ENCODE peak calls at places on chromosomes 13 and 19, in five cellular contexts. C, V, R, Y and F are unnamed samples.

GRCh38 chr13:82827704-82828103 is 1054.6 kb downstream of the SLITRK1 start:
- DNase-seq in C (no peak), V (no peak), R (no peak), Y (no peak), F (no peak)

GRCh38 chr13:97548138-97548537 is 114.2 kb downstream of the RAP2A start:
- DNase-seq in Y (no peak), C (no peak), R (no peak), V (no peak), F (no peak)

GRCh38 chr19:18969953-18970659 is 29.1 kb upstream of the HOMER3 start:
- DNase-seq in Y (no peak), V (no peak), R (peak), C (no peak), F (no peak)

GRCh38 chr19:37931941-37932655 is 25.1 kb downstream of the SIPA1L3 start:
- DNase-seq in V (peak), C (peak), R (peak), Y (no peak), F (peak)

GRCh38 chr13:66265446-66265845 is 964.7 kb downstream of the PCDH9 start:
- DNase-seq in Y (no peak), C (peak), R (no peak), V (no peak), F (no peak)

GRCh38 chr19:55247621-55248099 is 11.2 kb downstream of the PPP6R1 start:
- DNase-seq in C (no peak), Y (no peak), R (peak), V (no peak), F (peak)

GRCh38 chr13:76812206-76812882 is 73.9 kb downstream of the KCTD12 start:
- DNase-seq in R (no peak), C (no peak), V (no peak), Y (no peak), F (no peak)

GRCh38 chr13:90253806-90254205 is 1093.7 kb upstream of the MIR17HG start:
- DNase-seq in Y (no peak), R (no peak), C (no peak), V (no peak), F (no peak)

GRCh38 chr13:98447881-98448641 is 128.8 kb downstream of the STK24 start:
- DNase-seq in C (no peak), V (no peak), R (no peak), Y (no peak), F (peak)

GRCh38 chr19:19464339-19465098 is 50.8 kb downstream of the TSSK6 start:
- DNase-seq in R (peak), V (no peak), Y (no peak), C (peak), F (no peak)

GRCh38 chr19:16397791-16398529 is 73.3 kb downstream of the KLF2 start:
- DNase-seq in V (no peak), R (peak), C (no peak), Y (no peak), F (no peak)

GRCh38 chr13:37492741-37493514 is 105.6 kb downstream of the POSTN start:
- DNase-seq in Y (no peak), V (peak), C (peak), R (peak), F (no peak)

GRCh38 chr13:30125422-30126073 is 181.8 kb downstream of the KATNAL1 start:
- DNase-seq in Y (no peak), R (peak), C (peak), V (peak), F (peak)

GRCh38 chr13:111359237-111359915 is 38.9 kb downstream of the TEX29 start:
- DNase-seq in V (no peak), C (peak), Y (no peak), R (no peak), F (no peak)

GRCh38 chr13:105971720-105972119 is 563.7 kb downstream of the EFNB2 start:
- DNase-seq in V (no peak), C (no peak), R (no peak), Y (no peak), F (no peak)

GRCh38 chr19:8697671-8698432 is 743 bp downstream of the ACTL9 start:
- DNase-seq in V (no peak), Y (no peak), C (no peak), R (no peak), F (no peak)

GRCh38 chr13:103859952-103860351 is 793.7 kb upstream of the SLC10A2 start:
- DNase-seq in R (no peak), V (no peak), C (no peak), Y (no peak), F (no peak)

GRCh38 chr13:22027561-22027960 is 356.7 kb downstream of the FGF9 start:
- DNase-seq in Y (no peak), C (no peak), V (no peak), R (no peak), F (no peak)

GRCh38 chr19:5663904-5664303 is 16.4 kb downstream of the MICOS13 start:
- DNase-seq in C (no peak), R (no peak), V (no peak), Y (no peak), F (no peak)

GRCh38 chr19:5666921-5667610 is 13.2 kb downstream of the MICOS13 start:
- DNase-seq in C (no peak), R (no peak), V (no peak), Y (no peak), F (no peak)

GRCh38 chr19:5664515-5664914 is 15.8 kb downstream of the MICOS13 start:
- DNase-seq in R (no peak), Y (no peak), V (no peak), C (no peak), F (no peak)

GRCh38 chr19:5667751-5668271 is 12.5 kb downstream of the MICOS13 start:
- DNase-seq in Y (no peak), C (no peak), V (no peak), R (no peak), F (no peak)

DNA sequence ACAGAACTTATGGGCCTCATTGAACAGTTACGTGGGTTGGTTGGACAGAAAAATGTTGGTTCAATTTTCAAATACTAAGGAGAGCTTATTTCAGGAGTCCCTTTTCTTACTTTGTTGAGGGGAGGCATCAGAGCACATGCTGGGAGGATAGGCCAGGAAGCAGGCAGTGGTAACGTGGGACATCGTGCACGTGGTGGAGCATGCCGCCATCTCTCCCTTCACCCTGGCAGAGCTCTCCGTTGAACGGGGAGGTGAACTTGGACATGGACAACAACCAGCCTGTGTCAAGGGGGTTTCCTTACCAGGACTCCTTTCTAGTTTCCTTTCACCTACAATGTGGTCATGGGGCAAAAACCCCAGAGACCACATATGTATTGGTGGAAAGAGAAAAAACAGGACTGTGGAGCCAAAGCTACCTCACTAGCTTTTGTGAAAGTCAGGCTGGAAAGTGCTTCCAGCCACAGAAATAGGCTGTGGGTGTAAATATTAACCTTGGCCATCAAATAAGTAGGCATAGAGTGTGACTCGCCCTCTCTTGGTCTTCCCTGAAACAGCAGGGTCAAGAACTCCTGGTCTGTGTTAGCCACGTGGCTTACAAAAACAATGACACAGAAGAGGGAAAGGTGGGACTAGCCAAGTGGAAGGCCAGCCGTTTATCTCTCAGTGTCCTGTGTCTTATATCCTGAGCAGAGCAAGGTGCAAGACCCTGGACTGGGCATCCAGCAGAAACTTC is 14.4 kb downstream of the MICOS13 start:
- DNase-seq in C (peak), V (peak), R (peak), Y (no peak), F (no peak)
- TF ChIP-seq CTCF in C (peak), V (peak), R (peak), Y (no peak), F (no peak)

GRCh38 chr19:1154731-1155351 is 19.2 kb downstream of the SBNO2 start:
- DNase-seq in C (peak), R (peak), Y (no peak), V (peak), F (peak)
- TF ChIP-seq CTCF in C (no peak), R (no peak), Y (no peak), V (no peak), F (no peak)

GRCh38 chr13:68927387-68928026 is 1180.1 kb upstream of the ATXN8OS start:
- DNase-seq in Y (no peak), V (no peak), C (no peak), R (no peak), F (peak)
- TF ChIP-seq CTCF in Y (no peak), V (no peak), C (no peak), R (peak), F (peak)

GRCh38 chr19:51901860-51902259 is 3.0 kb downstream of the ZNF649 start:
- DNase-seq in V (no peak), R (no peak), C (no peak), Y (no peak), F (no peak)
- TF ChIP-seq CTCF in V (no peak), R (no peak), C (peak), Y (no peak), F (no peak)

DNA sequence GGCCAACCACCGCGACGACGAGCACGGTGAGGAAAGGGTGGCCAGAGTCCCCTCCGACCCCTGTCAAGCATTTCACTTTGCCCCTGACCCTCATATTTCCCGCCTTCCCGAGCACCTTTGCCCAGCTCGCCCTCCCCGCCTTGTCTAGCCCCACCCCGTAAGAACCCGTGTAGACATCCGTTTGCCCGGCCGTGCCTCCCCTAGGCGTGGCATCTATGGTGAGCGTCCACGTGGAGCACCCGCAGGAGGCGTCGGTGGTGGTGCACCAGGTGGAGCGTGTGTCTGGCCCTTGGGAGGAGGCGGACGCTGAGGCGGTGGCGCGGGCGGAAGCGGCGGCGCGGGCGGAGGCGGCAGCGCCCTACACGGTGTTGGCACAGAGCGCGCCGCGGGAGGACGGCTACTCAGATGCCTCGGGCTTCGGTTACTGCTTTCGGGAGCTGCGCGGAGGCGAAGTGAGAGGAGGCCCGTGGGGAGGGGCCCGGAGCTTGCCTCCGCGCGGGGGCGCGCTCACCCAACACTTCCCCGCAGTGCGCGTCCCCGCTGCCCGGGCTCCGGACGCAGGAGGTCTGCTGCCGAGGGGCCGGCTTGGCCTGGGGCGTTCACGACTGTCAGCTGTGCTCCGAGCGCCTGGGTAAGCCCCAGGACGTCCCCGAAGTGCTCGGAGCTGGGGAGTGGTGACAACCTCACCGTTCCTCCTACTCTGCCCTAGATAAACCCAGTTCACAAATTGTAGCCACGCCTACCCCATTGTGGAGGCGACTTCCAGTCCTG is 4.2 kb downstream of the LTBP4 start:
- DNase-seq in Y (peak), V (no peak), R (peak), C (peak), F (peak)
- TF ChIP-seq CTCF in Y (no peak), V (peak), R (peak), C (peak), F (peak)

DNA sequence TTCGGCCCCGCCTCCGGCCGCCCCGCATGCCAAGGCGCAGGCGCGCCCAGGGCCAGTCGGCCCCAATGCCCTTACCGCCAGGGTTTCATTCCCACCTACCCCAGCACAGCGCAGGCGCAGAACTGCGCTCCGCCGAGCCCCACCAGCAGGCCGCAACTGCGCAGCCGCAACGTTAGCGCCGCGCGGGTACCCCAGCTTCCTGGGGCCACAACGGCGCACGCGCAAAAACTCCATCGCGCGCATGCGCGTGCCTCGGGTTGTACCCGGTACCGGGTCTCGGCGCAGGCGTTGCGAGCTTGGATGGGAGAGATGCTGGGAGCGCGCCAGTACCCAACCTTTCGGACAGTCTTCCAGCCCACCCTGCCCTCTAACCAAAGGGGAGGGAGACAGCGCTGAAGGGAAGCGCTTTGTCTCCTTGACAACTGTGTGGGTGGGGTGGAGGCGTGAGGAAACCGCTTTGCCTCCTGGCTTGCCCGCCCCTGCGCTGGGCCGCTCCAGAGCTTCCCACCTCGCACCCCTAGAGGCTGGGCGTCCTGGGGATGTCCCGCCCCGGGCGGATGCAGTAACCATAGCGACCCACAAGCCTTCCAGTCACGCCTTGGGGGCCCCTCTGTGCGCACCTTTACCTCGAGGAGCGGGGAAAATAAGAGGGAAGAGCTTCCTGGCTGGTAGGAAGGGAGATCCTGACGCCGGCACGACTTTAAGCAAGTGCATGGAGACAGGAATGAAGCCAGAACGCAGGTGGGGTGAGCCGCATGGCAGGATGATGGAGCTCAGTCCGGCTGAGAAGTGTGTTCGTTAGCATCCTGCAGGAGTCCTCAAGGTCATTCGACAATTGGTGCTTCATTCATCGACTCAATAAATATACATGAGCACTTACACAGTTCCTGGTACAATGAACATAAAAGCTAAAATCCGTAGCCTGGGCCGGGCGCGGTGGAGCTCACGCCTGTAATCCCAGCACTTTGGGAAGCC is 525 bp upstream of the MYPOP start:
- DNase-seq in Y (peak), V (peak), C (peak), R (peak), F (peak)
- TF ChIP-seq CTCF in Y (no peak), V (no peak), C (peak), R (no peak), F (no peak)

GRCh38 chr13:110138009-110138699 is 168.8 kb downstream of the COL4A1 start:
- DNase-seq in R (peak), V (no peak), Y (peak), C (peak), F (peak)
- TF ChIP-seq CTCF in R (peak), V (no peak), Y (no peak), C (no peak), F (no peak)

GRCh38 chr13:33109801-33110200 is 93.6 kb downstream of the KL start:
- DNase-seq in R (no peak), V (no peak), Y (no peak), C (no peak), F (no peak)
- TF ChIP-seq CTCF in R (peak), V (peak), Y (no peak), C (peak), F (no peak)

GRCh38 chr13:54486421-54487166 is 1458.0 kb downstream of the OLFM4 start:
- DNase-seq in Y (no peak), V (no peak), C (no peak), R (no peak), F (no peak)
- TF ChIP-seq CTCF in Y (no peak), V (no peak), C (no peak), R (no peak), F (no peak)